ENCODE peak calls at places on chromosomes 16 and 17, in five cellular contexts. F is GM23248, D is IMR-90, C is fibroblast of lung, B is H54. H is an unnamed sample.
A peak's percentile ranks its signal among the peaks of the same experiment; 100 is the strongest.

GRCh38 chr17:59154335-59154720 is 658 bp downstream of the SKA2 start:
- DNase-seq in F (peak; percentile 80), D (peak; percentile 39), C (peak; percentile 51), B (no peak), H (peak; percentile 65)

GRCh38 chr17:40014375-40014980 is 762 bp upstream of the CSF3 start:
- DNase-seq in F (no peak), D (no peak), C (no peak), B (no peak), H (no peak)

GRCh38 chr16:53034306-53034705 is 18.4 kb downstream of the CHD9NB start:
- DNase-seq in F (peak; percentile 48), D (peak; percentile 52), C (peak; percentile 33), B (no peak), H (no peak)

GRCh38 chr17:50774225-50774803 is 7.0 kb upstream of the ANKRD40CL start:
- DNase-seq in F (no peak), D (no peak), C (no peak), B (no peak), H (no peak)

GRCh38 chr17:79811036-79811887 is 14.4 kb upstream of the CBX8 start:
- DNase-seq in F (peak; percentile 49), D (no peak), C (no peak), B (peak; percentile 94), H (peak; percentile 58)

GRCh38 chr16:57277586-57277985 is 6.9 kb downstream of the PLLP start:
- DNase-seq in F (peak; percentile 66), D (peak; percentile 60), C (peak; percentile 88), B (peak; percentile 91), H (peak; percentile 84)

GRCh38 chr16:79601092-79601977 is 798 bp upstream of the MAF start:
- DNase-seq in F (peak; percentile 36), D (no peak), C (peak; percentile 34), B (no peak), H (peak; percentile 39)

GRCh38 chr17:50133769-50134099 is 3.8 kb upstream of the SAMD14 start:
- DNase-seq in F (peak; percentile 39), D (no peak), C (no peak), B (no peak), H (no peak)

GRCh38 chr16:21645261-21645721 is 7.1 kb downstream of the IGSF6 start:
- DNase-seq in F (peak; percentile 60), D (peak; percentile 43), C (no peak), B (no peak), H (peak; percentile 50)

GRCh38 chr16:87017388-87018012 is 299.7 kb downstream of the C16orf95 start:
- DNase-seq in F (peak; percentile 91), D (peak; percentile 88), C (peak; percentile 94), B (peak; percentile 94), H (no peak)

GRCh38 chr16:13697013-13697412 is 222.9 kb upstream of the ERCC4 start:
- DNase-seq in F (no peak), D (no peak), C (no peak), B (no peak), H (no peak)

GRCh38 chr17:1953866-1954265 is 71.3 kb downstream of the RTN4RL1 start:
- DNase-seq in F (peak; percentile 32), D (no peak), C (no peak), B (no peak), H (no peak)

GRCh38 chr17:751269-752001 is 629 bp downstream of the GEMIN4 start:
- DNase-seq in F (peak; percentile 75), D (peak; percentile 45), C (peak; percentile 39), B (peak; percentile 46), H (peak; percentile 67)

GRCh38 chr17:55601874-55602364 is 90.7 kb upstream of the SMIM36 start:
- DNase-seq in F (peak; percentile 74), D (peak; percentile 61), C (no peak), B (peak; percentile 16), H (peak; percentile 18)